ENCODE peak calls at places on chromosomes 1 and 21, in five cellular contexts. One of them, this sample, is unnamed.

GRCh38 chr1:169321539-169321938 is 46.1 kb downstream of the NME7 start:
- DNase-seq in T1000: no peak
- DNase-seq in globus pallidus: no peak
- DNase-seq in nephron progenitor cell: no peak
- DNase-seq in smooth muscle cell of the brain vasculature: no peak
- DNase-seq in this sample: no peak

GRCh38 chr1:21238141-21238800 is 52.0 kb downstream of the ECE1 start:
- DNase-seq in T1000: peak
- DNase-seq in nephron progenitor cell: no peak
- DNase-seq in globus pallidus: no peak
- DNase-seq in smooth muscle cell of the brain vasculature: no peak
- DNase-seq in this sample: no peak

GRCh38 chr1:145927916-145928647 is 798 bp upstream of the RBM8A start:
- DNase-seq in smooth muscle cell of the brain vasculature: no peak
- DNase-seq in globus pallidus: no peak
- DNase-seq in T1000: no peak
- DNase-seq in nephron progenitor cell: no peak
- DNase-seq in this sample: no peak

GRCh38 chr1:3461934-3462275 is 7.4 kb downstream of the ARHGEF16 start:
- DNase-seq in globus pallidus: no peak
- DNase-seq in T1000: no peak
- DNase-seq in smooth muscle cell of the brain vasculature: no peak
- DNase-seq in nephron progenitor cell: no peak
- DNase-seq in this sample: no peak

GRCh38 chr1:116508984-116509980 is 61.5 kb downstream of the CD58 start:
- DNase-seq in smooth muscle cell of the brain vasculature: peak
- DNase-seq in globus pallidus: no peak
- DNase-seq in nephron progenitor cell: no peak
- DNase-seq in T1000: peak
- DNase-seq in this sample: no peak

GRCh38 chr1:37033355-37034291 is 692 bp downstream of the GRIK3 start:
- DNase-seq in globus pallidus: no peak
- DNase-seq in smooth muscle cell of the brain vasculature: no peak
- DNase-seq in T1000: no peak
- DNase-seq in nephron progenitor cell: peak
- DNase-seq in this sample: no peak

GRCh38 chr1:229440821-229441537 is 7.1 kb upstream of the ACTA1 start:
- DNase-seq in smooth muscle cell of the brain vasculature: no peak
- DNase-seq in nephron progenitor cell: no peak
- DNase-seq in T1000: no peak
- DNase-seq in globus pallidus: no peak
- DNase-seq in this sample: no peak

GRCh38 chr1:24036080-24036479 is 56.0 kb upstream of the SRSF10 start:
- DNase-seq in globus pallidus: no peak
- DNase-seq in nephron progenitor cell: no peak
- DNase-seq in T1000: no peak
- DNase-seq in smooth muscle cell of the brain vasculature: no peak
- DNase-seq in this sample: no peak

GRCh38 chr1:151680391-151680790 is 36.2 kb downstream of the CELF3 start:
- DNase-seq in smooth muscle cell of the brain vasculature: no peak
- DNase-seq in T1000: no peak
- DNase-seq in globus pallidus: no peak
- DNase-seq in nephron progenitor cell: no peak
- DNase-seq in this sample: no peak

GRCh38 chr1:245090491-245091090 is 64.2 kb upstream of the KIF26B start:
- DNase-seq in smooth muscle cell of the brain vasculature: no peak
- DNase-seq in nephron progenitor cell: no peak
- DNase-seq in globus pallidus: no peak
- DNase-seq in T1000: no peak
- DNase-seq in this sample: no peak

GRCh38 chr21:35291963-35292627 is 243.0 kb upstream of the RUNX1 start:
- DNase-seq in smooth muscle cell of the brain vasculature: no peak
- DNase-seq in globus pallidus: no peak
- DNase-seq in nephron progenitor cell: no peak
- DNase-seq in T1000: no peak
- DNase-seq in this sample: no peak

GRCh38 chr1:227778401-227778947 is 37.0 kb upstream of the PRSS38 start:
- DNase-seq in nephron progenitor cell: no peak
- DNase-seq in smooth muscle cell of the brain vasculature: no peak
- DNase-seq in globus pallidus: no peak
- DNase-seq in T1000: no peak
- DNase-seq in this sample: no peak

GRCh38 chr1:235342039-235342438 is 13.7 kb downstream of the GGPS1 start:
- DNase-seq in smooth muscle cell of the brain vasculature: no peak
- DNase-seq in nephron progenitor cell: no peak
- DNase-seq in globus pallidus: no peak
- DNase-seq in T1000: no peak
- DNase-seq in this sample: no peak

GRCh38 chr1:200436436-200436835 is 26.6 kb upstream of the ZNF281 start:
- DNase-seq in globus pallidus: no peak
- DNase-seq in nephron progenitor cell: no peak
- DNase-seq in smooth muscle cell of the brain vasculature: no peak
- DNase-seq in T1000: no peak
- DNase-seq in this sample: no peak

GRCh38 chr1:47424336-47424982 is 8.4 kb downstream of the FOXE3 start:
- DNase-seq in smooth muscle cell of the brain vasculature: no peak
- DNase-seq in globus pallidus: no peak
- DNase-seq in nephron progenitor cell: peak
- DNase-seq in T1000: no peak
- DNase-seq in this sample: no peak

GRCh38 chr1:7281821-7282220 is 489.3 kb upstream of the VAMP3 start:
- DNase-seq in smooth muscle cell of the brain vasculature: no peak
- DNase-seq in nephron progenitor cell: no peak
- DNase-seq in globus pallidus: no peak
- DNase-seq in T1000: peak
- DNase-seq in this sample: no peak

GRCh38 chr1:76238094-76238551 is 163.6 kb downstream of the ST6GALNAC3 start:
- DNase-seq in smooth muscle cell of the brain vasculature: no peak
- DNase-seq in nephron progenitor cell: no peak
- DNase-seq in T1000: peak
- DNase-seq in globus pallidus: no peak
- DNase-seq in this sample: no peak

GRCh38 chr1:22542886-22543285 is 20.4 kb upstream of the EPHA8 start:
- DNase-seq in nephron progenitor cell: no peak
- DNase-seq in T1000: no peak
- DNase-seq in globus pallidus: no peak
- DNase-seq in smooth muscle cell of the brain vasculature: no peak
- DNase-seq in this sample: no peak